ENCODE peak calls at places on chromosomes 7 and 10, in eight cellular contexts. C, N, I, B, S, M, E and H are unnamed samples. For H3K4me1 and H3K9me3, the result is how much of the 10 kb centered on the place peaks cover.

GRCh38 chr7:46157414-46157813 is 236.3 kb upstream of the IGFBP3 start:
- DNase-seq in C (no peak), N (no peak), I (no peak), B (no peak), S (no peak), M (no peak), E (no peak), H (no peak)

GRCh38 chr7:43034535-43035002 is 77.9 kb upstream of the HECW1 start:
- DNase-seq in C (no peak), N (no peak), I (no peak), B (no peak), S (no peak), M (no peak), E (no peak), H (no peak)

GRCh38 chr7:107538001-107538400 is 25.7 kb downstream of the COG5 start:
- DNase-seq in C (no peak), N (peak), I (no peak), B (no peak), S (no peak), M (no peak), E (no peak), H (no peak)

GRCh38 chr7:8175929-8176369 is 86.0 kb downstream of the ICA1 start:
- DNase-seq in C (no peak), N (no peak), I (no peak), B (no peak), S (no peak), M (no peak), E (no peak), H (no peak)

GRCh38 chr10:36224431-36224985 is 582.4 kb upstream of the FZD8 start:
- DNase-seq in C (no peak), N (no peak), I (no peak), B (no peak), S (no peak), M (no peak), E (no peak), H (no peak)

GRCh38 chr7:40199076-40199802 is 64.4 kb downstream of the SUGCT start:
- DNase-seq in C (peak), N (no peak), I (peak), B (no peak), S (peak), M (no peak), E (no peak), H (peak)

GRCh38 chr7:42025635-42026375 is 211.2 kb downstream of the GLI3 start:
- DNase-seq in C (no peak), N (no peak), I (no peak), B (no peak), S (no peak), M (no peak), E (no peak), H (no peak)

GRCh38 chr7:101362334-101363195 is at the start of gene COL26A1:
- DNase-seq in C (no peak), N (no peak), I (peak), B (peak), S (peak), M (no peak), E (peak), H (peak)

GRCh38 chr10:64486149-64486548 is 964.9 kb downstream of the REEP3 start:
- DNase-seq in C (no peak), N (no peak), I (no peak), B (no peak), S (no peak), M (no peak), E (no peak), H (no peak)

GRCh38 chr10:131973160-131973951 is 8.4 kb downstream of the BNIP3 start:
- DNase-seq in C (no peak), N (no peak), I (no peak), B (no peak), S (no peak), M (no peak), E (peak), H (no peak)

GRCh38 chr10:3689871-3690510 is 95.0 kb downstream of the KLF6 start:
- DNase-seq in C (no peak), N (no peak), I (no peak), B (no peak), S (no peak), M (no peak), E (no peak), H (no peak)

GRCh38 chr7:44959433-44959951 is 19.3 kb downstream of the MYO1G start:
- DNase-seq in C (no peak), N (no peak), I (no peak), B (no peak), S (no peak), M (peak), E (no peak), H (no peak)

GRCh38 chr10:3891396-3891795 is 106.4 kb upstream of the KLF6 start:
- DNase-seq in C (no peak), N (no peak), I (no peak), B (no peak), S (no peak), M (no peak), E (no peak), H (no peak)

GRCh38 chr7:5436003-5436678 is 12.5 kb upstream of the TNRC18 start:
- DNase-seq in C (no peak), N (no peak), I (no peak), B (no peak), S (no peak), M (no peak), E (no peak), H (no peak)

GRCh38 chr7:82841828-82842227 is 320.9 kb downstream of the PCLO start:
- DNase-seq in C (no peak), N (no peak), I (peak), B (no peak), S (no peak), M (no peak), E (no peak), H (no peak)

GRCh38 chr10:22245567-22245966 is 27.8 kb upstream of the EBLN1 start:
- DNase-seq in C (peak), N (no peak), I (no peak), B (no peak), S (no peak), M (no peak), E (no peak), H (peak)

GRCh38 chr7:108142675-108143259 is 12.6 kb upstream of the LAMB4 start:
- DNase-seq in C (no peak), N (no peak), I (no peak), B (no peak), S (no peak), M (no peak), E (no peak), H (no peak)

GRCh38 chr7:82167568-82168314 is 275.8 kb downstream of the CACNA2D1 start:
- DNase-seq in C (no peak), N (no peak), I (no peak), B (no peak), S (peak), M (no peak), E (no peak), H (no peak)

GRCh38 chr10:113485801-113486200 is 67.1 kb upstream of the HABP2 start:
- DNase-seq in C (no peak), N (no peak), I (no peak), B (no peak), S (no peak), M (no peak), E (no peak), H (no peak)

GRCh38 chr10:7819126-7819470 is 793 bp downstream of the TAF3 start:
- DNase-seq in C (peak), N (peak), I (peak), B (peak), S (peak), M (no peak), E (peak), H (peak)

GRCh38 chr7:44801890-44802289 is 5.4 kb downstream of the PPIA start:
- DNase-seq in C (no peak), N (no peak), I (no peak), B (no peak), S (no peak), M (no peak), E (no peak), H (no peak)

GRCh38 chr7:128737867-128738390 is 1.2 kb upstream of the CALU start:
- DNase-seq in C (peak), N (no peak), I (no peak), B (no peak), S (no peak), M (no peak), E (no peak), H (peak)
- H3K4me3 ChIP-seq in C (no peak), N (no peak), I (no peak), B (no peak), S (no peak), M (no peak), E (no peak), H (no peak)

GRCh38 chr7:55553087-55553345 is 19.3 kb downstream of the VOPP1 start:
- DNase-seq in C (no peak), N (no peak), I (no peak), B (no peak), S (no peak), M (no peak), E (no peak), H (no peak)

GRCh38 chr7:55556031-55556430 is 16.3 kb downstream of the VOPP1 start:
- DNase-seq in C (no peak), N (no peak), I (no peak), B (no peak), S (no peak), M (no peak), E (no peak), H (no peak)

GRCh38 chr7:55555160-55555559 is 17.1 kb downstream of the VOPP1 start:
- DNase-seq in C (no peak), N (no peak), I (no peak), B (no peak), S (no peak), M (no peak), E (no peak), H (no peak)

GRCh38 chr7:55552320-55553086 is 19.8 kb downstream of the VOPP1 start:
- DNase-seq in C (peak), N (peak), I (no peak), B (peak), S (peak), M (no peak), E (peak), H (no peak)

GRCh38 chr7:55554055-55554454 is 18.2 kb downstream of the VOPP1 start:
- DNase-seq in C (peak), N (no peak), I (no peak), B (no peak), S (no peak), M (no peak), E (no peak), H (no peak)
- H3K4me1 ChIP-seq in C (half or more), N (under half), I (under half), B (under half), S (under half), M (half or more), E (under half), H (under half)

DNA sequence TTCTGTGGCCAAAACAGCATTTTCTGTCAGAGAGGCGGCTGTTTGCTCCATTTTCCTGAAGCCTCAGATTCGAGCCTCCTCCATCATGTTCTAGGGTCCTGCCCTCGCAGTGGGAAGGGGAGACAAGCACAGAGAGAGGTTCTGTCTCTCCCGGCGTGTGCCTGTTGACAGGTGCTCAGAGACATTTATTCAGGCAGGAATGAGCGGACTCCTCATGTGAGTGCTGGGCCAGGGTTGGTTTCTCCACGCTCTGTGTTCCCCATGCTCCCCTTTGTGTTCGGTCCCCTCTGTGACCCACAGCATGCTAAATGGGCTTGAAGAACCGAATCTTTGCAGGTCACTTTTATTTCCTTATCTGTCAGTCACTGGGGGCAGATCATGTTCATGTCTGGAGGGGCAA is 374.6 kb downstream of the GLRX3 start:
- DNase-seq in C (no peak), N (no peak), I (no peak), B (no peak), S (no peak), M (no peak), E (no peak), H (no peak)
- H3K9me3 ChIP-seq in C (under half), N (under half), I (under half), B (under half), S (under half), M (under half), E (under half), H (under half)

GRCh38 chr7:150715738-150716137 is 675 bp upstream of the GIMAP1 start:
- DNase-seq in C (no peak), N (no peak), I (no peak), B (no peak), S (no peak), M (no peak), E (no peak), H (no peak)
- H3K4me3 ChIP-seq in C (no peak), N (peak), I (no peak), B (no peak), S (no peak), M (peak), E (peak), H (no peak)